ENCODE peak calls at places on chromosomes 4 and X, in nine cellular contexts. One of them, this sample, is unnamed.

GRCh38 chr4:128288689-128289106 is 1.1 kb upstream of the PGRMC2 start:
- DNase-seq in substantia nigra: no peak
- DNase-seq in lower lobe of right lung: no peak
- DNase-seq in tibial artery: no peak
- DNase-seq in left ventricle myocardium inferior: no peak
- DNase-seq in CD4-positive, CD25-positive, alpha-beta regulatory T cell: peak
- DNase-seq in ovary: no peak
- DNase-seq in cardiac muscle cell: peak
- DNase-seq in transverse colon: peak
- DNase-seq in this sample: peak

GRCh38 chr4:128565565-128566186 is 243.8 kb upstream of the JADE1 start:
- DNase-seq in substantia nigra: peak
- DNase-seq in lower lobe of right lung: no peak
- DNase-seq in tibial artery: no peak
- DNase-seq in left ventricle myocardium inferior: peak
- DNase-seq in CD4-positive, CD25-positive, alpha-beta regulatory T cell: no peak
- DNase-seq in ovary: peak
- DNase-seq in cardiac muscle cell: peak
- DNase-seq in transverse colon: peak
- DNase-seq in this sample: no peak

GRCh38 chrX:110286126-110286525 is 31.8 kb downstream of the AMMECR1 start:
- DNase-seq in substantia nigra: no peak
- DNase-seq in lower lobe of right lung: no peak
- DNase-seq in tibial artery: no peak
- DNase-seq in left ventricle myocardium inferior: no peak
- DNase-seq in CD4-positive, CD25-positive, alpha-beta regulatory T cell: no peak
- DNase-seq in ovary: no peak
- DNase-seq in cardiac muscle cell: peak
- DNase-seq in transverse colon: no peak
- DNase-seq in this sample: peak

GRCh38 chr4:134421734-134422133 is 220.1 kb upstream of the PABPC4L start:
- DNase-seq in substantia nigra: no peak
- DNase-seq in lower lobe of right lung: no peak
- DNase-seq in tibial artery: no peak
- DNase-seq in left ventricle myocardium inferior: no peak
- DNase-seq in CD4-positive, CD25-positive, alpha-beta regulatory T cell: no peak
- DNase-seq in ovary: no peak
- DNase-seq in cardiac muscle cell: no peak
- DNase-seq in transverse colon: no peak
- DNase-seq in this sample: no peak

GRCh38 chr4:95155759-95156451 is 392.9 kb downstream of the UNC5C start:
- DNase-seq in substantia nigra: no peak
- DNase-seq in lower lobe of right lung: no peak
- DNase-seq in tibial artery: no peak
- DNase-seq in left ventricle myocardium inferior: no peak
- DNase-seq in CD4-positive, CD25-positive, alpha-beta regulatory T cell: no peak
- DNase-seq in ovary: no peak
- DNase-seq in cardiac muscle cell: peak
- DNase-seq in transverse colon: no peak
- DNase-seq in this sample: no peak

GRCh38 chrX:21738145-21738949 is 19.6 kb downstream of the SMPX start:
- DNase-seq in substantia nigra: no peak
- DNase-seq in lower lobe of right lung: no peak
- DNase-seq in tibial artery: no peak
- DNase-seq in left ventricle myocardium inferior: no peak
- DNase-seq in CD4-positive, CD25-positive, alpha-beta regulatory T cell: no peak
- DNase-seq in ovary: no peak
- DNase-seq in cardiac muscle cell: no peak
- DNase-seq in transverse colon: no peak
- DNase-seq in this sample: no peak

GRCh38 chr4:40190465-40190864 is 6.4 kb upstream of the RHOH start:
- DNase-seq in substantia nigra: no peak
- DNase-seq in lower lobe of right lung: no peak
- DNase-seq in tibial artery: no peak
- DNase-seq in left ventricle myocardium inferior: no peak
- DNase-seq in CD4-positive, CD25-positive, alpha-beta regulatory T cell: no peak
- DNase-seq in ovary: no peak
- DNase-seq in cardiac muscle cell: no peak
- DNase-seq in transverse colon: no peak
- DNase-seq in this sample: no peak

GRCh38 chr4:114535725-114536124 is 62.9 kb upstream of the UGT8 start:
- DNase-seq in substantia nigra: no peak
- DNase-seq in lower lobe of right lung: no peak
- DNase-seq in tibial artery: no peak
- DNase-seq in left ventricle myocardium inferior: no peak
- DNase-seq in CD4-positive, CD25-positive, alpha-beta regulatory T cell: no peak
- DNase-seq in ovary: no peak
- DNase-seq in cardiac muscle cell: no peak
- DNase-seq in transverse colon: no peak
- DNase-seq in this sample: no peak

GRCh38 chr4:186650401-186651180 is 73.1 kb downstream of the FAT1 start:
- DNase-seq in substantia nigra: no peak
- DNase-seq in lower lobe of right lung: no peak
- DNase-seq in tibial artery: no peak
- DNase-seq in left ventricle myocardium inferior: no peak
- DNase-seq in CD4-positive, CD25-positive, alpha-beta regulatory T cell: no peak
- DNase-seq in ovary: no peak
- DNase-seq in cardiac muscle cell: no peak
- DNase-seq in transverse colon: no peak
- DNase-seq in this sample: no peak

GRCh38 chr4:87375719-87376291 is 15.2 kb downstream of the HSD17B11 start:
- DNase-seq in substantia nigra: peak
- DNase-seq in lower lobe of right lung: no peak
- DNase-seq in tibial artery: peak
- DNase-seq in left ventricle myocardium inferior: no peak
- DNase-seq in CD4-positive, CD25-positive, alpha-beta regulatory T cell: no peak
- DNase-seq in ovary: peak
- DNase-seq in cardiac muscle cell: peak
- DNase-seq in transverse colon: no peak
- DNase-seq in this sample: no peak

GRCh38 chr4:10192331-10192730 is 75.7 kb upstream of the WDR1 start:
- DNase-seq in substantia nigra: no peak
- DNase-seq in lower lobe of right lung: no peak
- DNase-seq in tibial artery: no peak
- DNase-seq in left ventricle myocardium inferior: no peak
- DNase-seq in CD4-positive, CD25-positive, alpha-beta regulatory T cell: no peak
- DNase-seq in ovary: no peak
- DNase-seq in cardiac muscle cell: no peak
- DNase-seq in transverse colon: no peak
- DNase-seq in this sample: no peak

GRCh38 chr4:158870282-158871049 is 101.6 kb downstream of the FNIP2 start:
- DNase-seq in substantia nigra: no peak
- DNase-seq in lower lobe of right lung: no peak
- DNase-seq in tibial artery: no peak
- DNase-seq in left ventricle myocardium inferior: no peak
- DNase-seq in CD4-positive, CD25-positive, alpha-beta regulatory T cell: no peak
- DNase-seq in ovary: peak
- DNase-seq in cardiac muscle cell: no peak
- DNase-seq in transverse colon: no peak
- DNase-seq in this sample: no peak

GRCh38 chr4:62771656-62772557 is 1571.8 kb downstream of the ADGRL3 start:
- DNase-seq in substantia nigra: no peak
- DNase-seq in lower lobe of right lung: no peak
- DNase-seq in tibial artery: no peak
- DNase-seq in left ventricle myocardium inferior: no peak
- DNase-seq in CD4-positive, CD25-positive, alpha-beta regulatory T cell: no peak
- DNase-seq in ovary: no peak
- DNase-seq in cardiac muscle cell: no peak
- DNase-seq in transverse colon: no peak
- DNase-seq in this sample: no peak
- H3K27ac ChIP-seq in substantia nigra: no peak
- H3K27ac ChIP-seq in lower lobe of right lung: no peak
- H3K27ac ChIP-seq in tibial artery: no peak
- H3K27ac ChIP-seq in left ventricle myocardium inferior: no peak
- H3K27ac ChIP-seq in CD4-positive, CD25-positive, alpha-beta regulatory T cell: no peak
- H3K27ac ChIP-seq in ovary: no peak
- H3K27ac ChIP-seq in cardiac muscle cell: no peak
- H3K27ac ChIP-seq in transverse colon: no peak
- H3K27ac ChIP-seq in this sample: no peak

GRCh38 chr4:36502350-36502749 is 220.9 kb downstream of the DTHD1 start:
- DNase-seq in substantia nigra: no peak
- DNase-seq in lower lobe of right lung: no peak
- DNase-seq in tibial artery: no peak
- DNase-seq in left ventricle myocardium inferior: no peak
- DNase-seq in CD4-positive, CD25-positive, alpha-beta regulatory T cell: no peak
- DNase-seq in ovary: no peak
- DNase-seq in cardiac muscle cell: no peak
- DNase-seq in transverse colon: no peak
- DNase-seq in this sample: peak
- H3K27ac ChIP-seq in substantia nigra: no peak
- H3K27ac ChIP-seq in lower lobe of right lung: no peak
- H3K27ac ChIP-seq in tibial artery: no peak
- H3K27ac ChIP-seq in left ventricle myocardium inferior: no peak
- H3K27ac ChIP-seq in CD4-positive, CD25-positive, alpha-beta regulatory T cell: no peak
- H3K27ac ChIP-seq in ovary: no peak
- H3K27ac ChIP-seq in cardiac muscle cell: no peak
- H3K27ac ChIP-seq in transverse colon: no peak
- H3K27ac ChIP-seq in this sample: no peak

GRCh38 chrX:100635989-100636320 is 651 bp downstream of the TSPAN6 start:
- DNase-seq in substantia nigra: no peak
- DNase-seq in lower lobe of right lung: no peak
- DNase-seq in tibial artery: no peak
- DNase-seq in left ventricle myocardium inferior: no peak
- DNase-seq in CD4-positive, CD25-positive, alpha-beta regulatory T cell: no peak
- DNase-seq in ovary: no peak
- DNase-seq in cardiac muscle cell: no peak
- DNase-seq in transverse colon: no peak
- DNase-seq in this sample: no peak
- H3K27ac ChIP-seq in substantia nigra: no peak
- H3K27ac ChIP-seq in lower lobe of right lung: peak
- H3K27ac ChIP-seq in tibial artery: peak
- H3K27ac ChIP-seq in left ventricle myocardium inferior: peak
- H3K27ac ChIP-seq in CD4-positive, CD25-positive, alpha-beta regulatory T cell: no peak
- H3K27ac ChIP-seq in ovary: peak
- H3K27ac ChIP-seq in cardiac muscle cell: peak
- H3K27ac ChIP-seq in transverse colon: peak
- H3K27ac ChIP-seq in this sample: no peak

GRCh38 chr4:4323705-4324534 is 33.9 kb downstream of the ZBTB49 start:
- DNase-seq in substantia nigra: no peak
- DNase-seq in lower lobe of right lung: no peak
- DNase-seq in tibial artery: no peak
- DNase-seq in left ventricle myocardium inferior: no peak
- DNase-seq in CD4-positive, CD25-positive, alpha-beta regulatory T cell: no peak
- DNase-seq in ovary: no peak
- DNase-seq in cardiac muscle cell: peak
- DNase-seq in transverse colon: no peak
- DNase-seq in this sample: no peak
- H3K27ac ChIP-seq in substantia nigra: no peak
- H3K27ac ChIP-seq in lower lobe of right lung: peak
- H3K27ac ChIP-seq in tibial artery: no peak
- H3K27ac ChIP-seq in left ventricle myocardium inferior: peak
- H3K27ac ChIP-seq in CD4-positive, CD25-positive, alpha-beta regulatory T cell: no peak
- H3K27ac ChIP-seq in ovary: peak
- H3K27ac ChIP-seq in cardiac muscle cell: peak
- H3K27ac ChIP-seq in transverse colon: no peak
- H3K27ac ChIP-seq in this sample: no peak

GRCh38 chr4:139440971-139441370 is 12.9 kb upstream of the RAB33B start:
- DNase-seq in substantia nigra: no peak
- DNase-seq in lower lobe of right lung: no peak
- DNase-seq in tibial artery: no peak
- DNase-seq in left ventricle myocardium inferior: no peak
- DNase-seq in CD4-positive, CD25-positive, alpha-beta regulatory T cell: no peak
- DNase-seq in ovary: no peak
- DNase-seq in cardiac muscle cell: no peak
- DNase-seq in transverse colon: no peak
- DNase-seq in this sample: peak

GRCh38 chr4:139443661-139444060 is 10.3 kb upstream of the RAB33B start:
- DNase-seq in substantia nigra: no peak
- DNase-seq in lower lobe of right lung: no peak
- DNase-seq in tibial artery: no peak
- DNase-seq in left ventricle myocardium inferior: no peak
- DNase-seq in CD4-positive, CD25-positive, alpha-beta regulatory T cell: no peak
- DNase-seq in ovary: no peak
- DNase-seq in cardiac muscle cell: no peak
- DNase-seq in transverse colon: no peak
- DNase-seq in this sample: no peak

GRCh38 chr4:139436122-139436521 is 17.8 kb upstream of the RAB33B start:
- DNase-seq in substantia nigra: no peak
- DNase-seq in lower lobe of right lung: no peak
- DNase-seq in tibial artery: no peak
- DNase-seq in left ventricle myocardium inferior: no peak
- DNase-seq in CD4-positive, CD25-positive, alpha-beta regulatory T cell: no peak
- DNase-seq in ovary: no peak
- DNase-seq in cardiac muscle cell: no peak
- DNase-seq in transverse colon: no peak
- DNase-seq in this sample: no peak

GRCh38 chr4:139438141-139438540 is 15.8 kb upstream of the RAB33B start:
- DNase-seq in substantia nigra: no peak
- DNase-seq in lower lobe of right lung: no peak
- DNase-seq in tibial artery: no peak
- DNase-seq in left ventricle myocardium inferior: no peak
- DNase-seq in CD4-positive, CD25-positive, alpha-beta regulatory T cell: no peak
- DNase-seq in ovary: no peak
- DNase-seq in cardiac muscle cell: no peak
- DNase-seq in transverse colon: no peak
- DNase-seq in this sample: no peak
- H3K27ac ChIP-seq in substantia nigra: no peak
- H3K27ac ChIP-seq in lower lobe of right lung: no peak
- H3K27ac ChIP-seq in tibial artery: no peak
- H3K27ac ChIP-seq in left ventricle myocardium inferior: no peak
- H3K27ac ChIP-seq in CD4-positive, CD25-positive, alpha-beta regulatory T cell: no peak
- H3K27ac ChIP-seq in ovary: no peak
- H3K27ac ChIP-seq in cardiac muscle cell: no peak
- H3K27ac ChIP-seq in transverse colon: no peak
- H3K27ac ChIP-seq in this sample: no peak

GRCh38 chrX:51192104-51192503 is 140.5 kb upstream of the NUDT10 start:
- DNase-seq in substantia nigra: no peak
- DNase-seq in lower lobe of right lung: no peak
- DNase-seq in tibial artery: no peak
- DNase-seq in left ventricle myocardium inferior: no peak
- DNase-seq in CD4-positive, CD25-positive, alpha-beta regulatory T cell: no peak
- DNase-seq in ovary: no peak
- DNase-seq in cardiac muscle cell: no peak
- DNase-seq in transverse colon: no peak
- DNase-seq in this sample: no peak
- H3K27ac ChIP-seq in substantia nigra: no peak
- H3K27ac ChIP-seq in lower lobe of right lung: no peak
- H3K27ac ChIP-seq in tibial artery: no peak
- H3K27ac ChIP-seq in left ventricle myocardium inferior: no peak
- H3K27ac ChIP-seq in CD4-positive, CD25-positive, alpha-beta regulatory T cell: no peak
- H3K27ac ChIP-seq in ovary: no peak
- H3K27ac ChIP-seq in cardiac muscle cell: no peak
- H3K27ac ChIP-seq in transverse colon: no peak
- H3K27ac ChIP-seq in this sample: no peak

GRCh38 chrX:135112096-135112729 is 8.1 kb downstream of the ETDB start:
- DNase-seq in substantia nigra: peak
- DNase-seq in lower lobe of right lung: no peak
- DNase-seq in tibial artery: no peak
- DNase-seq in left ventricle myocardium inferior: no peak
- DNase-seq in CD4-positive, CD25-positive, alpha-beta regulatory T cell: no peak
- DNase-seq in ovary: no peak
- DNase-seq in cardiac muscle cell: peak
- DNase-seq in transverse colon: no peak
- DNase-seq in this sample: no peak
- H3K27ac ChIP-seq in substantia nigra: no peak
- H3K27ac ChIP-seq in lower lobe of right lung: no peak
- H3K27ac ChIP-seq in tibial artery: no peak
- H3K27ac ChIP-seq in left ventricle myocardium inferior: no peak
- H3K27ac ChIP-seq in CD4-positive, CD25-positive, alpha-beta regulatory T cell: no peak
- H3K27ac ChIP-seq in ovary: no peak
- H3K27ac ChIP-seq in cardiac muscle cell: no peak
- H3K27ac ChIP-seq in transverse colon: no peak
- H3K27ac ChIP-seq in this sample: no peak

GRCh38 chrX:71671938-71672337 is 4.6 kb downstream of the LOC101059915 start:
- DNase-seq in substantia nigra: no peak
- DNase-seq in lower lobe of right lung: no peak
- DNase-seq in tibial artery: no peak
- DNase-seq in left ventricle myocardium inferior: no peak
- DNase-seq in CD4-positive, CD25-positive, alpha-beta regulatory T cell: no peak
- DNase-seq in ovary: no peak
- DNase-seq in cardiac muscle cell: no peak
- DNase-seq in transverse colon: no peak
- DNase-seq in this sample: no peak
- H3K27ac ChIP-seq in substantia nigra: no peak
- H3K27ac ChIP-seq in lower lobe of right lung: no peak
- H3K27ac ChIP-seq in tibial artery: no peak
- H3K27ac ChIP-seq in left ventricle myocardium inferior: no peak
- H3K27ac ChIP-seq in CD4-positive, CD25-positive, alpha-beta regulatory T cell: no peak
- H3K27ac ChIP-seq in ovary: no peak
- H3K27ac ChIP-seq in cardiac muscle cell: no peak
- H3K27ac ChIP-seq in transverse colon: no peak
- H3K27ac ChIP-seq in this sample: no peak

This sample was measured in epithelial cell of prostate.